ENCODE peak calls at places on chromosomes 13 and 19, in five cellular contexts. One of them, this sample, is unnamed.

GRCh38 chr19:8512115-8512967 is 1.6 kb downstream of the ZNF414 start:
- DNase-seq in Peyer's patch: no peak
- DNase-seq in fibroblast of mammary gland: peak
- DNase-seq in progenitor cell of endocrine pancreas: no peak
- DNase-seq in cardiac fibroblast: peak
- DNase-seq in this sample: no peak

GRCh38 chr19:40610396-40611064 is 9.4 kb downstream of the LTBP4 start:
- DNase-seq in Peyer's patch: peak
- DNase-seq in cardiac fibroblast: no peak
- DNase-seq in progenitor cell of endocrine pancreas: no peak
- DNase-seq in fibroblast of mammary gland: no peak
- DNase-seq in this sample: no peak

GRCh38 chr19:9836021-9836420 is 903 bp downstream of the PIN1 start:
- DNase-seq in Peyer's patch: no peak
- DNase-seq in fibroblast of mammary gland: peak
- DNase-seq in progenitor cell of endocrine pancreas: no peak
- DNase-seq in cardiac fibroblast: peak
- DNase-seq in this sample: no peak

GRCh38 chr13:91368676-91369425 is 21.4 kb downstream of the MIR17HG start:
- DNase-seq in cardiac fibroblast: peak
- DNase-seq in fibroblast of mammary gland: peak
- DNase-seq in Peyer's patch: no peak
- DNase-seq in progenitor cell of endocrine pancreas: no peak
- DNase-seq in this sample: no peak

GRCh38 chr13:107767119-107767518 is 448.2 kb downstream of the LIG4 start:
- DNase-seq in Peyer's patch: no peak
- DNase-seq in cardiac fibroblast: no peak
- DNase-seq in fibroblast of mammary gland: no peak
- DNase-seq in progenitor cell of endocrine pancreas: no peak
- DNase-seq in this sample: no peak

GRCh38 chr13:73417012-73417615 is 358.3 kb downstream of the KLF5 start:
- DNase-seq in progenitor cell of endocrine pancreas: no peak
- DNase-seq in fibroblast of mammary gland: peak
- DNase-seq in cardiac fibroblast: peak
- DNase-seq in Peyer's patch: no peak
- DNase-seq in this sample: peak

GRCh38 chr13:55783841-55784240 is 1356.9 kb upstream of the PRR20A start:
- DNase-seq in fibroblast of mammary gland: no peak
- DNase-seq in Peyer's patch: no peak
- DNase-seq in cardiac fibroblast: no peak
- DNase-seq in progenitor cell of endocrine pancreas: no peak
- DNase-seq in this sample: no peak

GRCh38 chr13:27171830-27172494 is 351 bp upstream of the USP12 start:
- DNase-seq in progenitor cell of endocrine pancreas: peak
- DNase-seq in Peyer's patch: peak
- DNase-seq in cardiac fibroblast: peak
- DNase-seq in fibroblast of mammary gland: peak
- DNase-seq in this sample: peak

GRCh38 chr19:35107541-35107939 is 8.1 kb upstream of the FXYD3 start:
- DNase-seq in progenitor cell of endocrine pancreas: no peak
- DNase-seq in Peyer's patch: no peak
- DNase-seq in fibroblast of mammary gland: peak
- DNase-seq in cardiac fibroblast: peak
- DNase-seq in this sample: no peak

GRCh38 chr13:110799246-110800236 is 86.0 kb downstream of the ING1 start:
- DNase-seq in progenitor cell of endocrine pancreas: no peak
- DNase-seq in cardiac fibroblast: peak
- DNase-seq in fibroblast of mammary gland: peak
- DNase-seq in Peyer's patch: no peak
- DNase-seq in this sample: no peak

GRCh38 chr19:9043524-9043923 is 33.3 kb upstream of the MUC16 start:
- DNase-seq in cardiac fibroblast: no peak
- DNase-seq in progenitor cell of endocrine pancreas: no peak
- DNase-seq in Peyer's patch: no peak
- DNase-seq in fibroblast of mammary gland: no peak
- DNase-seq in this sample: no peak

GRCh38 chr19:7673995-7674667 is 2.8 kb upstream of the MCEMP1 start:
- DNase-seq in fibroblast of mammary gland: peak
- DNase-seq in progenitor cell of endocrine pancreas: no peak
- DNase-seq in cardiac fibroblast: peak
- DNase-seq in Peyer's patch: peak
- DNase-seq in this sample: no peak

GRCh38 chr13:77136902-77137420 is 110.0 kb upstream of the FBXL3 start:
- DNase-seq in cardiac fibroblast: peak
- DNase-seq in fibroblast of mammary gland: peak
- DNase-seq in Peyer's patch: no peak
- DNase-seq in progenitor cell of endocrine pancreas: no peak
- DNase-seq in this sample: no peak

GRCh38 chr13:97574926-97575325 is 141.0 kb downstream of the RAP2A start:
- DNase-seq in progenitor cell of endocrine pancreas: no peak
- DNase-seq in Peyer's patch: peak
- DNase-seq in cardiac fibroblast: peak
- DNase-seq in fibroblast of mammary gland: peak
- DNase-seq in this sample: peak

GRCh38 chr13:44780586-44781280 is 204.6 kb upstream of the TSC22D1 start:
- DNase-seq in progenitor cell of endocrine pancreas: no peak
- DNase-seq in cardiac fibroblast: no peak
- DNase-seq in fibroblast of mammary gland: no peak
- DNase-seq in Peyer's patch: no peak
- DNase-seq in this sample: no peak

GRCh38 chr13:108895220-108895704 is 265.9 kb downstream of the MYO16 start:
- DNase-seq in progenitor cell of endocrine pancreas: no peak
- DNase-seq in cardiac fibroblast: peak
- DNase-seq in Peyer's patch: no peak
- DNase-seq in fibroblast of mammary gland: peak
- DNase-seq in this sample: no peak

GRCh38 chr19:6480843-6481415 is 658 bp downstream of the DENND1C start:
- DNase-seq in Peyer's patch: no peak
- DNase-seq in fibroblast of mammary gland: no peak
- DNase-seq in progenitor cell of endocrine pancreas: no peak
- DNase-seq in cardiac fibroblast: no peak
- DNase-seq in this sample: peak

GRCh38 chr19:4059931-4060620 is 6.6 kb downstream of the ZBTB7A start:
- DNase-seq in progenitor cell of endocrine pancreas: no peak
- DNase-seq in cardiac fibroblast: peak
- DNase-seq in fibroblast of mammary gland: peak
- DNase-seq in Peyer's patch: peak
- DNase-seq in this sample: peak

GRCh38 chr19:57241181-57241580 is 749 bp downstream of the ZNF805 start:
- DNase-seq in Peyer's patch: no peak
- DNase-seq in progenitor cell of endocrine pancreas: no peak
- DNase-seq in fibroblast of mammary gland: peak
- DNase-seq in cardiac fibroblast: peak
- DNase-seq in this sample: no peak

GRCh38 chr13:99798756-99799155 is 172.8 kb downstream of the ZIC5 start:
- DNase-seq in fibroblast of mammary gland: no peak
- DNase-seq in progenitor cell of endocrine pancreas: no peak
- DNase-seq in cardiac fibroblast: no peak
- DNase-seq in Peyer's patch: no peak
- DNase-seq in this sample: no peak

GRCh38 chr13:23469901-23470525 is 36.5 kb upstream of the SACS start:
- DNase-seq in progenitor cell of endocrine pancreas: no peak
- DNase-seq in fibroblast of mammary gland: peak
- DNase-seq in Peyer's patch: no peak
- DNase-seq in cardiac fibroblast: peak
- DNase-seq in this sample: no peak

GRCh38 chr19:18278521-18279265 is 2.7 kb downstream of the JUND start:
- DNase-seq in cardiac fibroblast: peak
- DNase-seq in fibroblast of mammary gland: no peak
- DNase-seq in progenitor cell of endocrine pancreas: no peak
- DNase-seq in Peyer's patch: no peak
- DNase-seq in this sample: no peak

GRCh38 chr19:19775891-19776205 is 42.9 kb upstream of the ZNF14 start:
- DNase-seq in progenitor cell of endocrine pancreas: no peak
- DNase-seq in Peyer's patch: no peak
- DNase-seq in cardiac fibroblast: no peak
- DNase-seq in fibroblast of mammary gland: no peak
- DNase-seq in this sample: no peak

GRCh38 chr19:56748443-56748842 is 76.9 kb upstream of the ZNF835 start:
- DNase-seq in Peyer's patch: no peak
- DNase-seq in progenitor cell of endocrine pancreas: no peak
- DNase-seq in fibroblast of mammary gland: peak
- DNase-seq in cardiac fibroblast: peak
- DNase-seq in this sample: no peak

GRCh38 chr13:20198781-20199180 is 6.0 kb upstream of the GJB2 start:
- DNase-seq in fibroblast of mammary gland: peak
- DNase-seq in cardiac fibroblast: no peak
- DNase-seq in Peyer's patch: no peak
- DNase-seq in progenitor cell of endocrine pancreas: no peak
- DNase-seq in this sample: no peak

GRCh38 chr13:110366733-110367132 is 59.6 kb downstream of the COL4A2 start:
- DNase-seq in fibroblast of mammary gland: no peak
- DNase-seq in cardiac fibroblast: no peak
- DNase-seq in progenitor cell of endocrine pancreas: no peak
- DNase-seq in Peyer's patch: no peak
- DNase-seq in this sample: no peak

GRCh38 chr13:99086869-99087129 is 108.9 kb upstream of the DOCK9 start:
- DNase-seq in fibroblast of mammary gland: peak
- DNase-seq in progenitor cell of endocrine pancreas: no peak
- DNase-seq in cardiac fibroblast: peak
- DNase-seq in Peyer's patch: peak
- DNase-seq in this sample: no peak

GRCh38 chr13:29125145-29125933 is 305.2 kb downstream of the MTUS2 start:
- DNase-seq in Peyer's patch: no peak
- DNase-seq in cardiac fibroblast: no peak
- DNase-seq in progenitor cell of endocrine pancreas: no peak
- DNase-seq in fibroblast of mammary gland: no peak
- DNase-seq in this sample: peak

GRCh38 chr13:104385409-104385808 is 1319.2 kb upstream of the SLC10A2 start:
- DNase-seq in progenitor cell of endocrine pancreas: no peak
- DNase-seq in Peyer's patch: no peak
- DNase-seq in cardiac fibroblast: peak
- DNase-seq in fibroblast of mammary gland: peak
- DNase-seq in this sample: no peak

GRCh38 chr19:31018951-31019350 is 330.3 kb downstream of the TSHZ3 start:
- DNase-seq in Peyer's patch: no peak
- DNase-seq in cardiac fibroblast: no peak
- DNase-seq in progenitor cell of endocrine pancreas: no peak
- DNase-seq in fibroblast of mammary gland: no peak
- DNase-seq in this sample: no peak

GRCh38 chr19:17110599-17110966 is 35.0 kb downstream of the MYO9B start:
- DNase-seq in cardiac fibroblast: no peak
- DNase-seq in Peyer's patch: no peak
- DNase-seq in progenitor cell of endocrine pancreas: no peak
- DNase-seq in fibroblast of mammary gland: no peak
- DNase-seq in this sample: no peak
- TF ChIP-seq CTCF in cardiac fibroblast: no peak
- TF ChIP-seq CTCF in Peyer's patch: no peak
- TF ChIP-seq CTCF in progenitor cell of endocrine pancreas: no peak
- TF ChIP-seq CTCF in fibroblast of mammary gland: no peak
- TF ChIP-seq CTCF in this sample: no peak

GRCh38 chr19:46019270-46019669 is 3.6 kb downstream of the PGLYRP1 start:
- DNase-seq in cardiac fibroblast: no peak
- DNase-seq in fibroblast of mammary gland: no peak
- DNase-seq in Peyer's patch: no peak
- DNase-seq in progenitor cell of endocrine pancreas: no peak
- DNase-seq in this sample: no peak
- TF ChIP-seq CTCF in cardiac fibroblast: no peak
- TF ChIP-seq CTCF in fibroblast of mammary gland: no peak
- TF ChIP-seq CTCF in Peyer's patch: no peak
- TF ChIP-seq CTCF in progenitor cell of endocrine pancreas: no peak
- TF ChIP-seq CTCF in this sample: no peak

GRCh38 chr13:42875448-42876269 is 94.3 kb downstream of the FAM216B start:
- DNase-seq in progenitor cell of endocrine pancreas: no peak
- DNase-seq in cardiac fibroblast: peak
- DNase-seq in Peyer's patch: no peak
- DNase-seq in fibroblast of mammary gland: peak
- DNase-seq in this sample: no peak
- TF ChIP-seq CTCF in progenitor cell of endocrine pancreas: peak
- TF ChIP-seq CTCF in cardiac fibroblast: peak
- TF ChIP-seq CTCF in Peyer's patch: no peak
- TF ChIP-seq CTCF in fibroblast of mammary gland: peak
- TF ChIP-seq CTCF in this sample: no peak

GRCh38 chr13:36133950-36134349 is 2.8 kb upstream of the DCLK1 start:
- DNase-seq in progenitor cell of endocrine pancreas: no peak
- DNase-seq in fibroblast of mammary gland: no peak
- DNase-seq in cardiac fibroblast: no peak
- DNase-seq in Peyer's patch: no peak
- DNase-seq in this sample: no peak
- TF ChIP-seq CTCF in progenitor cell of endocrine pancreas: peak
- TF ChIP-seq CTCF in fibroblast of mammary gland: peak
- TF ChIP-seq CTCF in cardiac fibroblast: peak
- TF ChIP-seq CTCF in Peyer's patch: no peak
- TF ChIP-seq CTCF in this sample: no peak

DNA sequence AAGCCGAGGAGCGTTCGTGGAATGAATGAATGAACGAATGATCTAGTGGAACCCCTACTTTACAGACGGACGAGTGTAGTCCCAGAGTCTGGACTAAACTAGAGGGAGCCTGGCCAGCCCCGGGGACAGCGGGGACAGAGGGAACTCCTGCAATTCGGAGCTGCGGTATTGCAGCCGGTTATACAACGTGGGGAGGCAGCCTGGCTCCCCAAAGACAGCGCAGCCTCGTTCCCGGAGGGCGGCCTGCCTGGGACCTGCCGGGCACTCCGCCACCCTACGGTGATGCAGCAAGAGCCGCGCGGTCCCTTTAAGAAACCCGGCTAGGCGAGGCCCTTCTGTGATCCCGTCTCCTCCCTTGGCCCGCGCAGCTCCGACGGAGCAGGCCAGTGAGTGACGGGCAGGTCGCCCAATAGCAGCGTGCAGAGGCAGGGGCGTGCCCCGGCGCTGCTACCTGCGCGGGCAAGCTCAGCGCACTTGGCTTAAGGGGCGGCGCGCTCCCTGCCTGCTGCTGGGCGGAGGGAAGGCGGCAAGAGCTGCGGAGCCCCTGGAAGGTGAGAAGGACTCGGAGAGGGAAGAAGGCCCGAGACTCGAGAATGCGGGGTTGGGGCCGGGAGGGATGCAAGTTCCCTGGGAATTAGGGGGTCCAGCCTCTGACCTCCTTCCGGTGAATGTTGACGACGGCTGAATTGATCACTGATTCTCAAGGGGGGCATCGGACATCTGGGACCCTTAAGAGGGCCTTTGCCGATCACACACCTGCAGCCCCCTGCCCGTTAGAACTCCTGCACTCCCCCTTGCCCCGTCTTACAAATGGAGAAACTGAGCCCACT is at the start of gene ABCA7:
- DNase-seq in progenitor cell of endocrine pancreas: peak
- DNase-seq in Peyer's patch: peak
- DNase-seq in cardiac fibroblast: peak
- DNase-seq in fibroblast of mammary gland: peak
- DNase-seq in this sample: peak
- TF ChIP-seq CTCF in progenitor cell of endocrine pancreas: no peak
- TF ChIP-seq CTCF in Peyer's patch: no peak
- TF ChIP-seq CTCF in cardiac fibroblast: no peak
- TF ChIP-seq CTCF in fibroblast of mammary gland: no peak
- TF ChIP-seq CTCF in this sample: no peak

This sample was measured in GM10248.